ENCODE peak calls at places on chromosomes 3 and 15, in seven cellular contexts. F, M, V, G, S, X and Z are unnamed samples.

GRCh38 chr3:152234657-152235375 is 33.9 kb upstream of the MBNL1 start:
- DNase-seq in F (no peak), M (no peak), V (no peak), G (no peak), S (no peak), X (no peak), Z (no peak)

GRCh38 chr15:83747718-83748110 is 93.8 kb downstream of the ADAMTSL3 start:
- DNase-seq in F (no peak), M (no peak), V (no peak), G (no peak), S (no peak), X (no peak), Z (no peak)

GRCh38 chr3:17744693-17745092 is 2.3 kb upstream of the TBC1D5 start:
- DNase-seq in F (no peak), M (no peak), V (no peak), G (no peak), S (no peak), X (no peak), Z (no peak)

GRCh38 chr15:75828429-75828828 is 14.8 kb upstream of the UBE2Q2 start:
- DNase-seq in F (no peak), M (no peak), V (no peak), G (no peak), S (no peak), X (no peak), Z (no peak)

GRCh38 chr3:106740116-106740515 is 637.1 kb upstream of the CCDC54 start:
- DNase-seq in F (no peak), M (no peak), V (no peak), G (no peak), S (no peak), X (no peak), Z (no peak)

GRCh38 chr15:92810418-92811138 is 89.5 kb upstream of the CHD2 start:
- DNase-seq in F (peak), M (no peak), V (peak), G (no peak), S (peak), X (peak), Z (peak)

GRCh38 chr3:105537371-105538075 is 170.8 kb downstream of the ALCAM start:
- DNase-seq in F (peak), M (no peak), V (no peak), G (no peak), S (no peak), X (no peak), Z (no peak)

GRCh38 chr3:33006571-33007286 is 55.3 kb downstream of the CCR4 start:
- DNase-seq in F (peak), M (no peak), V (no peak), G (no peak), S (no peak), X (no peak), Z (no peak)

GRCh38 chr15:44719293-44719999 is 8.1 kb downstream of the B2M start:
- DNase-seq in F (peak), M (peak), V (no peak), G (no peak), S (no peak), X (no peak), Z (no peak)

GRCh38 chr3:193446975-193447602 is 68.5 kb upstream of the ATP13A5 start:
- DNase-seq in F (no peak), M (no peak), V (no peak), G (no peak), S (no peak), X (no peak), Z (no peak)

GRCh38 chr3:150105886-150106612 is 135.4 kb upstream of the PFN2 start:
- DNase-seq in F (no peak), M (no peak), V (no peak), G (no peak), S (no peak), X (no peak), Z (no peak)

GRCh38 chr3:117128133-117128532 is 418.6 kb downstream of the TUSC7 start:
- DNase-seq in F (peak), M (no peak), V (no peak), G (no peak), S (no peak), X (no peak), Z (no peak)

GRCh38 chr3:75118805-75119204 is 504.3 kb upstream of the CNTN3 start:
- DNase-seq in F (no peak), M (no peak), V (no peak), G (no peak), S (no peak), X (no peak), Z (no peak)

GRCh38 chr3:84634668-84635067 is 324.1 kb upstream of the CADM2 start:
- DNase-seq in F (no peak), M (no peak), V (no peak), G (no peak), S (no peak), X (no peak), Z (no peak)

GRCh38 chr3:107523361-107524213 is 825 bp downstream of the BBX start:
- DNase-seq in F (peak), M (no peak), V (peak), G (peak), S (peak), X (peak), Z (peak)

GRCh38 chr3:8080464-8080863 is 421.2 kb upstream of the LMCD1 start:
- DNase-seq in F (no peak), M (no peak), V (no peak), G (no peak), S (no peak), X (no peak), Z (no peak)

GRCh38 chr15:89406218-89406716 is 71.6 kb upstream of the POLG start:
- DNase-seq in F (no peak), M (no peak), V (no peak), G (no peak), S (no peak), X (no peak), Z (no peak)

GRCh38 chr3:41222012-41222411 is 22.7 kb downstream of the CTNNB1 start:
- DNase-seq in F (no peak), M (no peak), V (no peak), G (no peak), S (no peak), X (no peak), Z (no peak)

GRCh38 chr3:136982520-136983138 is 24.8 kb downstream of the IL20RB start:
- DNase-seq in F (no peak), M (no peak), V (no peak), G (no peak), S (no peak), X (no peak), Z (no peak)

GRCh38 chr15:50235794-50236193 is 29.7 kb downstream of the HDC start:
- DNase-seq in F (peak), M (no peak), V (no peak), G (no peak), S (no peak), X (no peak), Z (no peak)

GRCh38 chr3:192409838-192410683 is 317.3 kb downstream of the FGF12 start:
- DNase-seq in F (no peak), M (no peak), V (no peak), G (no peak), S (no peak), X (no peak), Z (no peak)

GRCh38 chr3:170642882-170643601 is 57.2 kb upstream of the SLC7A14 start:
- DNase-seq in F (no peak), M (no peak), V (no peak), G (no peak), S (no peak), X (no peak), Z (no peak)

GRCh38 chr15:52417957-52418356 is 110.7 kb downstream of the MYO5A start:
- DNase-seq in F (no peak), M (no peak), V (no peak), G (no peak), S (no peak), X (no peak), Z (no peak)

GRCh38 chr3:170421147-170421641 is 2.5 kb downstream of the CLDN11 start:
- DNase-seq in F (peak), M (no peak), V (peak), G (no peak), S (no peak), X (peak), Z (no peak)

GRCh38 chr3:142029052-142029642 is 120.2 kb downstream of the TFDP2 start:
- DNase-seq in F (no peak), M (peak), V (no peak), G (no peak), S (no peak), X (no peak), Z (no peak)

GRCh38 chr3:157375342-157375986 is 61.2 kb upstream of the PTX3 start:
- DNase-seq in F (peak), M (no peak), V (no peak), G (no peak), S (no peak), X (no peak), Z (no peak)

GRCh38 chr3:158711886-158712285 is 20.4 kb downstream of the RARRES1 start:
- DNase-seq in F (peak), M (no peak), V (no peak), G (no peak), S (no peak), X (no peak), Z (no peak)

GRCh38 chr15:85514413-85514812 is 134.0 kb downstream of the AKAP13 start:
- DNase-seq in F (no peak), M (no peak), V (no peak), G (no peak), S (no peak), X (no peak), Z (no peak)

GRCh38 chr15:41480396-41481140 is 13.1 kb upstream of the ITPKA start:
- DNase-seq in F (no peak), M (no peak), V (no peak), G (no peak), S (no peak), X (no peak), Z (no peak)

GRCh38 chr15:72994778-72995177 is 57.5 kb upstream of the NEO1 start:
- DNase-seq in F (no peak), M (no peak), V (no peak), G (no peak), S (no peak), X (peak), Z (no peak)

GRCh38 chr3:50189274-50189673 is 2.1 kb upstream of the GNAT1 start:
- DNase-seq in F (peak), M (no peak), V (peak), G (peak), S (peak), X (peak), Z (peak)

GRCh38 chr3:129611446-129611800 is 4.9 kb upstream of the PLXND1 start:
- DNase-seq in F (no peak), M (no peak), V (no peak), G (no peak), S (no peak), X (no peak), Z (no peak)

GRCh38 chr3:170953229-170953628 is 44.8 kb upstream of the EIF5A2 start:
- DNase-seq in F (no peak), M (no peak), V (no peak), G (no peak), S (no peak), X (no peak), Z (no peak)

GRCh38 chr3:70308760-70309159 is 3.7 kb downstream of the MDFIC2 start:
- DNase-seq in F (peak), M (no peak), V (no peak), G (no peak), S (no peak), X (no peak), Z (no peak)
- TF ChIP-seq CTCF in F (peak), M (peak), V (no peak), G (no peak), S (no peak), X (no peak), Z (no peak)

GRCh38 chr3:196179380-196180308 is 31.6 kb downstream of the ZDHHC19 start:
- DNase-seq in F (peak), M (peak), V (no peak), G (no peak), S (no peak), X (no peak), Z (no peak)
- TF ChIP-seq POLR2A in F (no peak), M (peak), V (no peak), G (no peak), S (no peak), X (no peak), Z (no peak)

GRCh38 chr3:134752761-134753461 is 42.1 kb upstream of the EPHB1 start:
- DNase-seq in F (no peak), M (no peak), V (no peak), G (no peak), S (no peak), X (no peak), Z (no peak)

GRCh38 chr3:134751831-134752230 is 43.2 kb upstream of the EPHB1 start:
- DNase-seq in F (no peak), M (no peak), V (no peak), G (no peak), S (no peak), X (no peak), Z (no peak)

GRCh38 chr3:134748698-134749097 is 46.4 kb upstream of the EPHB1 start:
- DNase-seq in F (no peak), M (no peak), V (no peak), G (no peak), S (no peak), X (no peak), Z (no peak)

GRCh38 chr3:134749174-134749573 is 45.9 kb upstream of the EPHB1 start:
- DNase-seq in F (no peak), M (no peak), V (no peak), G (no peak), S (no peak), X (no peak), Z (no peak)

DNA sequence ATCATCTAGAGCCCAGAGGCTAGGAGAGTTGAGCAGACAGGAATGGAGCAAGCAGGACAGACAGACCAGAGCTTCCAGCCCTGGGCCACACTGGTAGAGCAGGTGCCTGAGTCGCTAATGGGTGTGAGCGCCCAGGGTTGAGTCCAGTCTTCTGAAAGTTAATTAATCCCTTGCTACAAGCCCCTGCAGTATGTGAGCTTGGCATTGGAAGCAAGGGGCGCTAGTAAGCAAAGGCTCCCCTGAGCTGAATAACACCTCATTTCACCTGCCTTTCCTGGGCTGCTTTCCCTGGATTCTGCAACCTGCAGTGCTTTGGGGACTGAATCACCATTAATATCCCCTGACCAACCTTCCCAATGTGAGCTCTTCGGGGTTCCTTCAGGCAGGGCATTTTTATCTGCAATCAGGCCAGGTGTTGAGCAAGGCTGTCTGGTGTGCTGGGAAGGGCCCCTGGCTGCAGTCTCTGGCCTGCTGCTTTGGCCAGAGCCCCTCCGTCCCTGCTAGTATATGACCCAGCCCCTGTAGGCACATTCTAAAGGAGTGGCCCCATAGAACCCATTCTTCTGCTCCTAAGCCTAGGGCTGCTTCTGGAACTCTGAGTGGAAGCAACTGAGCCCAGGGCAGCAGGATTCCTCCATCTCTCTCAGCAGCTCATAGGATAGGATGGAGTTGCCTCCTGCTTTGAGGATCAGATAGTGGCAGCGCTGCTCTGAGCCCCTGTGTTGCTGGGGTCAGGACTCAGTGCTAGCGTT is 45.1 kb upstream of the EPHB1 start:
- DNase-seq in F (no peak), M (no peak), V (no peak), G (no peak), S (no peak), X (no peak), Z (no peak)
- TF ChIP-seq CTCF in F (no peak), M (no peak), V (no peak), G (no peak), S (no peak), X (no peak), Z (no peak)

DNA sequence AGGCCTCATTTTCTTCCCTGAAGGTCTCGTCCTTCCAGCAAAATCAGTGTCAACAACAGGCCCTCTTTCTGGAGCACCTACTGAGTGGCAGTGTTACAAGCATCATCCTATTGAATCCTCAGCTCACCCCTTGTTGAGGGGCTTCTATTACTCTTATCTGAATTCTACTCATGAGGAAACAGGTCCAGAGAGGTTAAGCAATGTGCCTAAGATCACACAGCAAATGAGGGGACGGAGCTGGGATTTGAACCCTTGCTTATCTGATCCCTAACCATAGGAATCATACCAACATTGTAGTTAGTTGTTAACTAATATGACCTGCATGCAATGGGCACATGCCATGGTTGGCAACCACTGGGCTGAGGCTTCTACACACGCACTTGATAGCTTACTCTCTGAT is 63.0 kb downstream of the SLC6A6 start:
- DNase-seq in F (no peak), M (no peak), V (no peak), G (no peak), S (no peak), X (no peak), Z (no peak)
- TF ChIP-seq POLR2A in F (no peak), M (no peak), V (no peak), G (no peak), S (no peak), X (no peak), Z (no peak)

DNA sequence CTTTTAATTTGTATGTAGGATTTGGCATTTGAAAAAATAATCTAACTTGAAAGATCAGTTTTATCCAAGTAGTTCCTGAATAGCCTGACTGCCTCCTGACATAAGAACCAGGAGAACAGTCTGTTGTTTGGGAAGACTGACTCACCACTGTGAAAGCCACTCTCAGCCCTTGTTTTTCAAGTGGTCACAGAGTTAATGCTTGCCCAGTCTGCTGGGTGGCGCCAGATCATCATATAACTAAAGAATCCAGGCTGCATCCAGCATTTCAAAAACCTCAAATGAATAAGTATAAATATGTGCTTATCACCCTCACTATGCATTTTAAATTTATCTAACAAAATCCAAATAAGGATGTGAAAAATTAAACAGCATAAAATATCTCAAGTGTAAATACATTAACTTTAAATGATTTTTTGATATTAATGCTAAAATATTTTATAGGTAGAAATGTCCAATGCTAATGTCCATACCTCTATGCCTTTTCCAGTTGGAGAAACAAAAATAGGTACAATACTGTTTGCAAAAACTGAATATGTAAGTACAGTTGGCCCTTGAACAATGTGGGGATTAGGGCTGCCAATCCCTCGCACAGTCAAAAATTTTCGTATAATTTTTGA is 26.9 kb upstream of the ZBBX start:
- DNase-seq in F (peak), M (no peak), V (no peak), G (no peak), S (no peak), X (no peak), Z (peak)
- TF ChIP-seq CTCF in F (peak), M (peak), V (peak), G (no peak), S (no peak), X (no peak), Z (no peak)

GRCh38 chr3:139524841-139525538 is 14.6 kb downstream of the RBP1 start:
- DNase-seq in F (no peak), M (no peak), V (no peak), G (no peak), S (no peak), X (no peak), Z (no peak)
- TF ChIP-seq POLR2A in F (no peak), M (no peak), V (no peak), G (no peak), S (no peak), X (no peak), Z (no peak)

DNA sequence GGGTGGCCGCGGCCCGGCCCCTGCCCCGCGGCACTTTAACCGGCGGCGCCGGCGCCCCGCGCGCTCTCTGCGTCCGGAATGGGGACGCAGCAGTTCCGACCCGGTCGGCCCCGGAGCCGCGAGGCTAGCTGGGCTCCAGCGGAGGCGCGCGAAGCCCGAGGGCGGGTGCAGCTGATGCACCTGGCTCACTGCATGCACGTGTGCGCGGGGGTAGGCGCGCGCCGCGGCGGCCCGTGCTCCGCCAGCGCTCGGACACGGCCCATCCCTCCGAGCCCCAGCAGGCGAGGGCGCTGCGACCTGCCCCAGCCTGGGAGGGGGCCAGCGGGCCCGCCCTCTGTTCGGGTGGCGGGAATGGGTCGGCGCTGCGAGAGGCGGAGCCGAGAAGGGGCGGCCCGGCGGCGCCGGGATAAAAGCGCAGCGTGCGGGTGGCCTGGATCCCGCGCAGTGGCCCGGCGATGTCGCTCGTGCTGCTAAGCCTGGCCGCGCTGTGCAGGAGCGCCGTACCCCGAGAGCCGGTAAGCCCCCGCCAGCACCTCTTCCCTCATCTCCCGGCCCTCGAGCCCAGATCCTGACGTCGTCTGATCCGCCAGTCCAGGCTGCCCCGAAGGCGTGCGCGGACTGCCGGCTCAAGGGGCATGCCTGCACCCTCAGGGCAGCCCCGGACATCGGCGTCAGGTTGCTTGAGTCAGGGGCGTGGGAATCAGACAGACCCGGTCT is at the start of the genes CHDH and IL17RB:
- DNase-seq in F (no peak), M (no peak), V (peak), G (peak), S (no peak), X (peak), Z (peak)
- TF ChIP-seq CTCF in F (no peak), M (peak), V (no peak), G (no peak), S (no peak), X (no peak), Z (no peak)

GRCh38 chr3:58577269-58577821 is at the start of gene FAM107A:
- DNase-seq in F (peak), M (no peak), V (peak), G (no peak), S (peak), X (peak), Z (peak)
- TF ChIP-seq POLR2A in F (no peak), M (no peak), V (no peak), G (no peak), S (no peak), X (no peak), Z (no peak)

DNA sequence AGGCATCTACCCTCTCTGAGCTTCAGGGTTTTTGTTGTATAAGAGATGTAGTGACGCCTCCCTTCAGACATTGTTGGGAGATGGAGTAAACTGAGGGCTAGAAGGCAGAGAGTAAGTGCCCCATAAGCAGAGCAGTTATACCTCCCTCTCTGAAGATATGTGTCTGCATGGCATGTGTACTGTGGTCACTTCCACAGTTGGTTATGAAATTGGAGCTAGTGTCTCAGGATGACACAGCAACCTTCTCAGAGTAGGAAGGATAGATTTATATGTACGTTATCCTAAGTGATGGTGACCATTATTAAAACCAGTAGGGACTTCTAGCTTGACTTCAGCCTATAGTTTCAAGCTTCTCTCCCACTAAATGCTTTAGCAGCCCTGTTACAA is 17.9 kb downstream of the PXK start:
- DNase-seq in F (peak), M (no peak), V (no peak), G (no peak), S (no peak), X (no peak), Z (no peak)
- TF ChIP-seq CTCF in F (no peak), M (no peak), V (no peak), G (no peak), S (no peak), X (no peak), Z (no peak)